ENCODE peak calls at places on chromosomes 16 and 17, in eight cellular contexts. H is T-helper 1 cell, P is A172, K is PC-3, R is choroid plexus epithelial cell, W is small intestine, O is AG09309, F is NCI-H2029. A is an unnamed sample.

GRCh38 chr16:19126300-19126699 is 12.5 kb downstream of the ITPRIPL2 start:
- DNase-seq in R (no peak), F (no peak), O (no peak), K (no peak), W (no peak), P (no peak), H (no peak), A (no peak)

GRCh38 chr17:75566456-75567233 is 21.0 kb upstream of the MYO15B start:
- DNase-seq in P (no peak), R (no peak), H (no peak), K (no peak), F (no peak), O (no peak), W (no peak), A (peak)

GRCh38 chr17:40364121-40364861 is at the start of gene GJD3:
- DNase-seq in W (no peak), K (no peak), F (no peak), O (no peak), H (no peak), R (peak), P (no peak), A (no peak)

GRCh38 chr17:79215631-79216030 is 141.0 kb downstream of the ENGASE start:
- DNase-seq in H (no peak), R (no peak), P (no peak), F (no peak), W (no peak), O (no peak), K (no peak), A (no peak)

GRCh38 chr16:1961651-1962067 is 2.3 kb downstream of the NDUFB10 start:
- DNase-seq in R (no peak), P (no peak), F (no peak), O (no peak), W (no peak), K (no peak), H (no peak), A (no peak)

GRCh38 chr17:71460943-71461342 is 659.9 kb upstream of the SOX9 start:
- DNase-seq in H (no peak), O (no peak), R (peak), W (peak), P (peak), K (peak), F (no peak), A (no peak)

GRCh38 chr17:17749921-17750320 is 68.7 kb downstream of the RAI1 start:
- DNase-seq in R (peak), W (peak), P (peak), F (peak), K (peak), O (no peak), H (peak), A (peak)

GRCh38 chr16:83561876-83562275 is 245.9 kb upstream of the HSBP1 start:
- DNase-seq in H (no peak), P (peak), O (no peak), K (peak), W (no peak), F (no peak), R (peak), A (peak)

GRCh38 chr17:64343833-64344637 is 46.6 kb downstream of the PECAM1 start:
- DNase-seq in W (no peak), F (peak), P (peak), R (peak), K (peak), O (peak), H (peak), A (peak)

GRCh38 chr17:28599311-28600184 is 723 bp upstream of the SPAG5 start:
- DNase-seq in K (peak), P (peak), F (peak), R (peak), W (peak), H (peak), O (peak), A (peak)

GRCh38 chr17:1485748-1486376 is 6.6 kb downstream of the MYO1C start:
- DNase-seq in K (peak), P (peak), H (peak), F (no peak), W (peak), R (peak), O (no peak), A (no peak)

GRCh38 chr17:37567137-37567927 is 41.9 kb downstream of the SYNRG start:
- DNase-seq in K (peak), R (no peak), O (no peak), F (peak), P (no peak), H (no peak), W (no peak), A (no peak)

GRCh38 chr16:87240211-87241134 is 76.7 kb downstream of the C16orf95 start:
- DNase-seq in K (peak), F (no peak), O (peak), W (no peak), H (no peak), R (peak), P (no peak), A (no peak)